ENCODE peak calls at places on chromosomes 3 and 15, in eight cellular contexts. M is tibial artery; T is omental fat pad; Y is endothelial cell; Z is bronchial epithelial cell; A is HFFc6; Q is adrenal gland; K is CD8-positive, alpha-beta T cell. C is an unnamed sample.

GRCh38 chr3:55198554-55198953 is 270.7 kb upstream of the LRTM1 start:
- DNase-seq in M (no peak), T (no peak), Y (no peak), Z (no peak), A (peak), Q (no peak), K (no peak), C (no peak)

GRCh38 chr3:126816956-126817777 is 113.1 kb downstream of the CHCHD6 start:
- DNase-seq in M (no peak), T (no peak), Y (no peak), Z (no peak), A (no peak), Q (peak), K (no peak), C (peak)

GRCh38 chr3:24550588-24550987 is 55.9 kb upstream of the THRB start:
- DNase-seq in M (no peak), T (no peak), Y (no peak), Z (peak), A (no peak), Q (no peak), K (no peak), C (no peak)

GRCh38 chr3:8793242-8793641 is 23.8 kb upstream of the OXTR start:
- DNase-seq in M (no peak), T (no peak), Y (no peak), Z (peak), A (peak), Q (no peak), K (no peak), C (no peak)

GRCh38 chr3:180983136-180983535 is 6.4 kb downstream of the DNAJC19 start:
- DNase-seq in M (no peak), T (no peak), Y (no peak), Z (no peak), A (no peak), Q (no peak), K (no peak), C (no peak)

GRCh38 chr15:31171731-31172130 is 70.2 kb upstream of the TRPM1 start:
- DNase-seq in M (no peak), T (no peak), Y (no peak), Z (no peak), A (no peak), Q (no peak), K (no peak), C (no peak)

GRCh38 chr3:156233875-156234274 is 113.5 kb downstream of the KCNAB1 start:
- DNase-seq in M (no peak), T (no peak), Y (no peak), Z (peak), A (no peak), Q (no peak), K (no peak), C (no peak)

GRCh38 chr3:15636028-15636709 is 34.6 kb downstream of the BTD start:
- DNase-seq in M (no peak), T (no peak), Y (peak), Z (peak), A (peak), Q (no peak), K (no peak), C (no peak)

GRCh38 chr3:8938021-8938420 is 25.3 kb downstream of the RAD18 start:
- DNase-seq in M (no peak), T (no peak), Y (no peak), Z (peak), A (peak), Q (no peak), K (no peak), C (no peak)

GRCh38 chr3:62911531-62911930 is 36.3 kb upstream of the CADPS start:
- DNase-seq in M (no peak), T (no peak), Y (no peak), Z (no peak), A (no peak), Q (no peak), K (no peak), C (no peak)

GRCh38 chr3:35383719-35384555 is 255.4 kb upstream of the ARPP21 start:
- DNase-seq in M (no peak), T (no peak), Y (no peak), Z (peak), A (no peak), Q (no peak), K (no peak), C (no peak)

DNA sequence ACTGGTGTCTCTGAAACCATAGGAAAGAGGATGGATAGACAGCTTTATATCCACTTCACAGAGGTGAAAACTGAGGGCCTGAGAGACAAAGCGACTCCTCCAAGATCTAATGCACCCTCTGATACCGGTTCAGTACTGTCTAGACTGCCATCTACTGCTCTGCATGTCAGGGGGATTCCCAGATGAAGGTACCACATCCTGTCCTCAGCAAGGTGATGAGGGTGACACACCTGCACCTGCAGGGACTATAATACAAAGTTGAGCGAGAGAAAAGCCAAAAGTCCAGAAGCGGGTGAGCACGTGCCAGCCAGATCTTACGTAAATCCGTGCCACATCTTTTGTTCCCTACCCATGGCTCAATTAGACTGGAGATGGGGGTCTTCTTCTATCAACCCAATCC is 32.5 kb upstream of the HES1 start:
- DNase-seq in M (no peak), T (no peak), Y (no peak), Z (no peak), A (no peak), Q (no peak), K (no peak), C (no peak)
- TF ChIP-seq CTCF in M (no peak), T (no peak), Y (no peak), Z (no peak), A (no peak), Q (no peak), K (no peak), C (no peak)

DNA sequence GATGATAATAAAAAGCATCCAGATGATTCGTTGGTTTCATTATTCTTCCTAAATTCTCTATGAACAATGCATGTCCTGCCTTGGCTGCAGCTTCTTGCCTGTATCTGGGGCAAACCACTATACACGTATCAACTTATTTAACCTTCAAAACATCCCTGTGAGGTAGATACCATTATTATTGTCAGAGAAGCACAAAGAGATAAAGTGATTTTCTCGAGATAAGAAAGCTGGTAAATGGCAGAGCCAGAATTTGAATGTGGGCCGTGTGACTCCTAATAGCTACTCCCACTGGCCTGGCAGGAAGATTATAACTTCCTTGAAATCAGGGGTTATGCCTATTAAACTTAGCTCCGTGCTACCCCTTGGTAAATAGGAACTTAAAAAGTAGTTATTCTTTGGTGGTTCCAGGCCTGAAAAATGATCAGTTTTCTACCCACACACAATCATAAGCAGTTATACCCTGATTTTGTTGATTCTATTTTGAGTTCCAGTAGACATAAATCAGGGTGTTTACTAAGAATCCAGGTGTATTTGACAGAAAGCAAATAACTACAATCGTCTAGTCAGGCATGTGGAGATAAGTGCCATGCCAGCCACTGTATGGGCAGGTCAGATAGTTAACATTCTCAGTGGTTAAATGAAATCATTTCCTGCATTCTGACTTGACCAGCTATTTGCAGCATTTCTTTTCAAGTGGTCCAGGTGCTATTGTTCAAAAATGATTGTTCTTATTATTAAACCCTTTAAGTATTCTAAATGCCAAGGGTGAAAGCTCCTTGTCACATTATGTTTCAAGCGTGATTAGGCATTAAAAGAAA is 99.2 kb upstream of the LRRN1 start:
- DNase-seq in M (no peak), T (no peak), Y (no peak), Z (peak), A (no peak), Q (no peak), K (no peak), C (no peak)
- TF ChIP-seq CTCF in M (no peak), T (no peak), Y (no peak), Z (no peak), A (no peak), Q (no peak), K (no peak), C (no peak)

DNA sequence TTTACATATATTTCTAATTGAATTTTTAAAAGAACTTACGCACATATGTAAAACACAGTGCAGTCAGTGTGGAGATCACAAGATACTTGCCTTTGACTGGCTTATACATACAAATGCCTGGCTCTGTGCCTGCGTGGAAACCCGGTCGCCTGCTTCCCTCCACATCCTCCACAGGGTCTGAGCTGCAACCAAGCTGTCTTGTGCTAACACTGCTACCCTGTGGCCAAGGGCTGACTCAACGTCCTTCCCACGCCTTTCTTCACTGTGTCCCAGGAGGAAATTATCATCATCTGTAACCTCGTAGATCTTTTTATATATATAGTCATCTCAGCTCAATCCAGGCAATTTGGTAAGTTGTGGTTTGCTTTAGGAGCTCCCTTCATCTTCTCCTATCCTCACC is 116.9 kb downstream of the WNT7A start:
- DNase-seq in M (no peak), T (no peak), Y (no peak), Z (no peak), A (no peak), Q (no peak), K (no peak), C (no peak)
- TF ChIP-seq CTCF in M (no peak), T (no peak), Y (no peak), Z (no peak), A (no peak), Q (no peak), K (no peak), C (no peak)

GRCh38 chr15:98996619-98997018 is 11.0 kb downstream of the PGPEP1L start:
- DNase-seq in M (no peak), T (no peak), Y (no peak), Z (peak), A (no peak), Q (no peak), K (no peak), C (no peak)

GRCh38 chr15:98996169-98996568 is 11.4 kb downstream of the PGPEP1L start:
- DNase-seq in M (no peak), T (no peak), Y (no peak), Z (no peak), A (no peak), Q (no peak), K (no peak), C (no peak)

GRCh38 chr15:98997755-98998154 is 9.8 kb downstream of the PGPEP1L start:
- DNase-seq in M (no peak), T (no peak), Y (no peak), Z (no peak), A (no peak), Q (no peak), K (no peak), C (no peak)

GRCh38 chr15:98999233-98999632 is 8.4 kb downstream of the PGPEP1L start:
- DNase-seq in M (no peak), T (no peak), Y (no peak), Z (no peak), A (no peak), Q (no peak), K (no peak), C (no peak)

DNA sequence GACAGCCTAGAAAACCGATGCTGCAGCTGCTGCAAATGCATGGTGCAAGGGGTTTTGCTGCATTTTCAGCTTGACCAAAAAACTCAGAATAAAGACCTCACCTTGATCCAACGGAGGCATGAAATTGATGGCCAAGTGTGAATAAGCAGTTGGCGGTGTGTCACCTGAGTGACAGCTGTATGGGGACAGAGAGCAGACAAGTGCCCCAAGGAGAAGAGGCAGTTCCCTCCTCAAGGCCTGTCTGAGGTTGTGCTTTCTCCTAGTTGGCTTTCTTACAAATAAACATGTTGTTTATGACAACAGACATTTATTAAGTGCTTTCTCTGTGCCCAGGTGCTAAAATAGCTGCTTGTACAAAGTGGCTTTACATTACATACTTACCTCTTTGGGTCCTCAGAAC is 10.3 kb downstream of the PGPEP1L start:
- DNase-seq in M (no peak), T (no peak), Y (no peak), Z (no peak), A (no peak), Q (no peak), K (no peak), C (no peak)
- TF ChIP-seq CTCF in M (no peak), T (no peak), Y (no peak), Z (no peak), A (no peak), Q (no peak), K (no peak), C (no peak)

GRCh38 chr3:110881069-110881468 is 190.5 kb upstream of the NECTIN3 start:
- DNase-seq in M (no peak), T (no peak), Y (no peak), Z (peak), A (no peak), Q (peak), K (no peak), C (no peak)
- TF ChIP-seq CTCF in M (no peak), T (no peak), Y (no peak), Z (peak), A (peak), Q (peak), K (no peak), C (no peak)

GRCh38 chr3:154131850-154132249 is 10.7 kb downstream of the ARHGEF26 start:
- DNase-seq in M (no peak), T (no peak), Y (no peak), Z (no peak), A (no peak), Q (no peak), K (no peak), C (no peak)

GRCh38 chr3:154126651-154127050 is 5.5 kb downstream of the ARHGEF26 start:
- DNase-seq in M (no peak), T (no peak), Y (no peak), Z (no peak), A (no peak), Q (no peak), K (no peak), C (no peak)

GRCh38 chr3:154129625-154130024 is 8.4 kb downstream of the ARHGEF26 start:
- DNase-seq in M (peak), T (no peak), Y (no peak), Z (no peak), A (no peak), Q (no peak), K (no peak), C (no peak)

GRCh38 chr3:154132777-154133375 is 11.7 kb downstream of the ARHGEF26 start:
- DNase-seq in M (no peak), T (no peak), Y (no peak), Z (peak), A (no peak), Q (no peak), K (no peak), C (no peak)

GRCh38 chr3:154130540-154130939 is 9.3 kb downstream of the ARHGEF26 start:
- DNase-seq in M (no peak), T (no peak), Y (no peak), Z (peak), A (no peak), Q (no peak), K (no peak), C (no peak)
- TF ChIP-seq CTCF in M (no peak), T (no peak), Y (no peak), Z (no peak), A (no peak), Q (no peak), K (no peak), C (no peak)

DNA sequence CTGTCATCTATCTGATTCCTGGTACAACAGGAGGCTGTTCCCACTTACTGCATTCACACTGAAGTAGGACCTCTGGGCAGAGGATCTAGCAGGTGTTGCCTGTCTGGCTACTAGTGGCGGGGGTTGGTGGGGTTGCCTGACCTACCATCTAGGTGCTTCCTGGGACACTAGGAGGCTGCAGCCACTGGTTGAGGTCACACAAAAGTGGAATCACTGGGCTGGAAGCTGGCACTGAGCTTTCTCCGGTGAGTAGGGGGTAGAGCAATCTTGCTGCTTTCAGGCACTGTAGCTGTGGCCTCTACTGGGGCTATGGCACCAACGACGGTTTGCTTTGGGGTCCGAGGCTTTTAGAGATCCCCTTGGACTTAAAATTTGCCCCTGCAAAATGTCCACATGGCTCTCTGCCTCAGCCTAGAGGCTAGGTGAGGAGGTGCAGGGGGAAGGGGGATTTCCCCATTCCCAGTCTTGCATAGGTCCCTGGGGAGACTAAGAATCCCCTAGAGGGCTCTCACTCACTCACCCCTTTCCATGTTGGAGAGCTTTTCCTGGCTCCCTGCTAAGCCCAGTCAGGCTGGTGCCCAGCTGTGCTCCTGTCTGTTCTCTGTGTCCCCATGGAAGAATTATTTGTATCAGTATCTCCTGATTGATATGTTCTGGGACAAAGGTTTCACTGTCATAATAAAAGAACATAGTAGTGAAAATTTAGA is 397.7 kb upstream of the EPHA6 start:
- DNase-seq in M (no peak), T (no peak), Y (no peak), Z (no peak), A (no peak), Q (no peak), K (no peak), C (no peak)
- TF ChIP-seq CTCF in M (no peak), T (no peak), Y (no peak), Z (no peak), A (no peak), Q (no peak), K (no peak), C (no peak)

GRCh38 chr3:184174646-184175492 is at the start of gene AP2M1:
- DNase-seq in M (peak), T (peak), Y (peak), Z (peak), A (peak), Q (peak), K (peak), C (peak)
- TF ChIP-seq CTCF in M (no peak), T (no peak), Y (no peak), Z (peak), A (peak), Q (no peak), K (no peak), C (no peak)

GRCh38 chr3:183449791-183450190 is 21.4 kb upstream of the MCF2L2 start:
- DNase-seq in M (no peak), T (no peak), Y (no peak), Z (no peak), A (no peak), Q (no peak), K (no peak), C (no peak)

GRCh38 chr3:183448369-183449128 is 20.1 kb upstream of the MCF2L2 start:
- DNase-seq in M (no peak), T (no peak), Y (no peak), Z (no peak), A (no peak), Q (no peak), K (no peak), C (no peak)

GRCh38 chr3:183446838-183447205 is 18.4 kb upstream of the MCF2L2 start:
- DNase-seq in M (no peak), T (no peak), Y (no peak), Z (no peak), A (no peak), Q (no peak), K (no peak), C (no peak)

GRCh38 chr3:183449391-183449790 is 21.0 kb upstream of the MCF2L2 start:
- DNase-seq in M (no peak), T (no peak), Y (no peak), Z (no peak), A (peak), Q (peak), K (no peak), C (no peak)

DNA sequence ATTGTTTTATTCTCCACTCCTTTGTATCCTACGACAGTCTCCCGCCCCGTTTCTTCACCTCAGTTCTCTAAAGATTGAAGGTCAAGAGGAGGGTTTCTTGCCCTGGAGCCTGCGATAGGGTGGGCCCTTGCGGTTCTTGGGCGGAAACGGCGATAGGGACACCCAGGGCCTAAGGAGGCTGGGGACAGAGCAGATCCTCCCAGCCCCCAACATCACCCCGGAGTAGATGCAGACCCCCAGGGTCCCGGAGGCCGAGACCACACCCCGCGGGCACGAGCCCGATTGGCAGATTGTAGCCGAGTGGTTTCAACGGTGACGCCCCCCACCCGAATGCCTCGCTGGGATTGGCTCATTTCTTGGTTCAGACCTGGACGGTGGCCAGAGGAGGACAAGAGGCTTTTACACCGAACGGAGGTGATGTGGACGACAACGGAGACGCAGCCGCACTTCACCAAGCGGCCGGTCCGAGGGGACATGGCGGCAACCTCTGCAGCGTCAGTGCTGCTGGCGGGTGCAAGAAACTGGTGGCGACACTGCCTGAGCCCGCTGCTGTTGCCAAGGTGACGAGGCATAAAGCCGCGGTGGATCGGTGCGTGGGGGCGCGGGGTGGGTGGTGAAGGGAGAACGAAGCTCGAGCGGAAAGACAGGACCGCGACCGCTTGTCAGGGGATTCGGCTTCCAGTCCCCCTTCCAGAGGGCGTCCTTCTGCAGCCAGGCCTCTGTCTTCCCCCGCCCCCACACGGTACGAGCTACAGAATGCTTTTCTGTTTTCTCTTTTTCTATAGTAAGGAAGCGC is 19.0 kb upstream of the MCF2L2 start:
- DNase-seq in M (peak), T (peak), Y (peak), Z (peak), A (peak), Q (peak), K (peak), C (peak)
- TF ChIP-seq CTCF in M (no peak), T (no peak), Y (no peak), Z (peak), A (no peak), Q (peak), K (no peak), C (no peak)

GRCh38 chr3:170437696-170438407 is 19.2 kb downstream of the CLDN11 start:
- DNase-seq in M (no peak), T (no peak), Y (no peak), Z (no peak), A (no peak), Q (no peak), K (no peak), C (no peak)
- TF ChIP-seq CTCF in M (no peak), T (no peak), Y (no peak), Z (no peak), A (no peak), Q (no peak), K (no peak), C (no peak)

C was measured in nephron progenitor cell.